ENCODE peak calls at places on chromosome 4, in four cellular contexts. N, H, E and Q are unnamed samples.

GRCh38 chr4:77196866-77197265 is 39.9 kb downstream of the CCNG2 start:
- DNase-seq in N (no peak), H (no peak), E (no peak), Q (no peak)

GRCh38 chr4:140012688-140013087 is 141.3 kb downstream of the MAML3 start:
- DNase-seq in N (peak), H (peak), E (no peak), Q (no peak)

GRCh38 chr4:152998861-152999260 is 62.7 kb downstream of the FHDC1 start:
- DNase-seq in N (no peak), H (no peak), E (no peak), Q (no peak)

GRCh38 chr4:153684182-153685073 is at the start of gene TLR2:
- DNase-seq in N (peak), H (no peak), E (peak), Q (peak)

GRCh38 chr4:37964734-37965457 is 4.7 kb downstream of the PTTG2 start:
- DNase-seq in N (no peak), H (no peak), E (no peak), Q (no peak)

GRCh38 chr4:57575465-57575864 is 465.3 kb upstream of the IGFBP7 start:
- DNase-seq in N (no peak), H (no peak), E (no peak), Q (no peak)

GRCh38 chr4:113328514-113328913 is 279.1 kb downstream of the ANK2 start:
- DNase-seq in N (peak), H (no peak), E (no peak), Q (no peak)

GRCh38 chr4:91961504-91961903 is 342.3 kb upstream of the GRID2 start:
- DNase-seq in N (no peak), H (no peak), E (no peak), Q (no peak)

GRCh38 chr4:150782921-150783320 is 201.0 kb downstream of the MAB21L2 start:
- DNase-seq in N (no peak), H (no peak), E (no peak), Q (no peak)

GRCh38 chr4:171524913-171525312 is 288.3 kb upstream of the GALNTL6 start:
- DNase-seq in N (no peak), H (no peak), E (no peak), Q (no peak)

GRCh38 chr4:1192091-1192492 is 19.7 kb upstream of the SPON2 start:
- DNase-seq in N (no peak), H (peak), E (peak), Q (peak)

GRCh38 chr4:6944311-6945051 is 34.9 kb downstream of the TBC1D14 start:
- DNase-seq in N (no peak), H (no peak), E (no peak), Q (no peak)

GRCh38 chr4:114807759-114808404 is 209.3 kb downstream of the UGT8 start:
- DNase-seq in N (peak), H (peak), E (no peak), Q (no peak)

GRCh38 chr4:61064636-61065035 is 135.5 kb upstream of the ADGRL3 start:
- DNase-seq in N (no peak), H (no peak), E (no peak), Q (no peak)

GRCh38 chr4:151626228-151626627 is 134.6 kb downstream of the GATB start:
- DNase-seq in N (no peak), H (no peak), E (no peak), Q (no peak)

GRCh38 chr4:137226900-137227299 is 305.4 kb downstream of the PCDH18 start:
- DNase-seq in N (no peak), H (no peak), E (no peak), Q (no peak)

GRCh38 chr4:139919513-139919912 is 234.5 kb downstream of the MAML3 start:
- DNase-seq in N (no peak), H (no peak), E (no peak), Q (no peak)

GRCh38 chr4:124179521-124180186 is 532.9 kb downstream of the ANKRD50 start:
- DNase-seq in N (no peak), H (no peak), E (no peak), Q (no peak)

GRCh38 chr4:156889616-156890594 is 81.7 kb downstream of the PDGFC start:
- DNase-seq in N (no peak), H (no peak), E (no peak), Q (no peak)

GRCh38 chr4:1868293-1868692 is 2.9 kb upstream of the NSD2 start:
- DNase-seq in N (no peak), H (no peak), E (no peak), Q (no peak)

GRCh38 chr4:71231073-71231752 is 107.6 kb upstream of the SLC4A4 start:
- DNase-seq in N (no peak), H (peak), E (peak), Q (no peak)

GRCh38 chr4:87819281-87819919 is 13.4 kb upstream of the MEPE start:
- DNase-seq in N (peak), H (no peak), E (no peak), Q (no peak)

GRCh38 chr4:82428969-82429727 is 1.1 kb downstream of the HNRNPDL start:
- DNase-seq in N (peak), H (peak), E (peak), Q (peak)

GRCh38 chr4:142036795-142037583 is 400.6 kb downstream of the IL15 start:
- DNase-seq in N (no peak), H (no peak), E (no peak), Q (no peak)

GRCh38 chr4:17325098-17325497 is 186.8 kb downstream of the QDPR start:
- DNase-seq in N (no peak), H (no peak), E (no peak), Q (no peak)

GRCh38 chr4:125283702-125284279 is 31.0 kb upstream of the FAT4 start:
- DNase-seq in N (no peak), H (peak), E (no peak), Q (no peak)

GRCh38 chr4:136319789-136320470 is 1212.4 kb downstream of the PCDH18 start:
- DNase-seq in N (no peak), H (no peak), E (no peak), Q (no peak)